ENCODE peak calls at places on chromosomes 2 and 18, in four cellular contexts. J is mesendoderm, A is IMR-90, Y is neuronal stem cell. G is an unnamed sample. For H3K36me3, the result is how much of the 10 kb centered on the place peaks cover.

GRCh38 chr2:29113891-29114321 is 1.3 kb upstream of the CLIP4 start:
- DNase-seq in J (no peak), A (peak), Y (no peak), G (peak)

GRCh38 chr2:161238559-161239415 is 69.4 kb upstream of the PSMD14 start:
- DNase-seq in J (peak), A (peak), Y (peak), G (peak)

GRCh38 chr2:96083064-96083889 is 33.1 kb downstream of the ADRA2B start:
- DNase-seq in J (no peak), A (no peak), Y (no peak), G (no peak)

GRCh38 chr2:28869494-28870145 is 489 bp downstream of the TRMT61B start:
- DNase-seq in J (no peak), A (no peak), Y (no peak), G (no peak)

GRCh38 chr2:178863856-178864620 is 56.8 kb upstream of the TTN start:
- DNase-seq in J (no peak), A (no peak), Y (no peak), G (peak)

GRCh38 chr2:17644997-17645715 is 104.7 kb downstream of the VSNL1 start:
- DNase-seq in J (no peak), A (peak), Y (no peak), G (peak)

GRCh38 chr2:15691586-15692310 is 100.1 kb downstream of the DDX1 start:
- DNase-seq in J (no peak), A (no peak), Y (no peak), G (no peak)

GRCh38 chr2:132651115-132652099 is 18.6 kb downstream of the LYPD1 start:
- DNase-seq in J (peak), A (peak), Y (no peak), G (peak)

GRCh38 chr2:43201497-43201896 is 24.9 kb downstream of the ZFP36L2 start:
- DNase-seq in J (no peak), A (no peak), Y (no peak), G (no peak)
- H3K9ac ChIP-seq in J (no peak), A (no peak), Y (peak), G (no peak)

GRCh38 chr2:240000671-240001070 is 24.5 kb downstream of the NDUFA10 start:
- DNase-seq in J (no peak), A (no peak), Y (no peak), G (no peak)
- H3K36me3 ChIP-seq in J (under half), A (under half), Y (half or more), G (half or more)

DNA sequence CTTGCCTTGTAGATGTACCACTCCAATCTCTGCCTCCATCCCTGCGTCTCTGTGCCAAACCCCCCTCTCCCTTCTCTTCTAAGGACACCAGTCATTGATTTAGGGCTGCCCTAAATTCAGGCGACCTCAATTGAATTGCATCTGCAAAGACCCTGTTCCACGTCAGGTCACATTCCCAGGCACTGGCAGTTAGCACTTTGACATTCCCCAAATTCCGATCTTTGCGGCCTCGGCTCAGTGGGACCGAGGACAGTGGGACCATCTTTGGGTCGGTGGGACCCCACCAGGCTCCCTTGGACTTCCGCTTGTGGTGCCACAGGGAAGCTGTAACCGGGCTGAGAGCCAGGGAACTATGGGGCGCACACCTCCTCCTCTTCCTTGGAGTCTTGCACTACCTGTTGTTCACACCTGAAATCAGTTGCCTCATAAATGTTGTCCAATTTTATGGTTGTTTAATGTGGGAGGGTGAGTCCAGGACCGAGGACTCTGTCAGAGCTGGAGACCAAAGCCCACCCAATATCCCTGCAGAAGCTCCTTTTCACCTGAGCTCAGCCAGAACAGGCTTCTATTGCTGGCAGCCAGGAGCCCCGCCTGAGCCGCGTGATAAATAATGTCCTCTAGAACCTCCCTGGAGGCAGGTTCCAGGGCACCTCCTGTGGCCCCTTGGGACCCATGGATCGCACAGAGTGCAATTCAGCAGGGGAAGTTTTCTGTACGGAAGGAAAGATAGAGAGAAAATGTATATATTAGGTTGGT is 271.6 kb downstream of the EIPR1 start:
- DNase-seq in J (peak), A (no peak), Y (no peak), G (no peak)
- H2BK5ac ChIP-seq in J (no peak), A (no peak), Y (no peak), G (no peak)

GRCh38 chr2:163736433-163737168 is 793 bp upstream of the FIGN start:
- DNase-seq in J (peak), A (no peak), Y (peak), G (peak)

GRCh38 chr2:163734401-163734800 is 1.4 kb downstream of the FIGN start:
- DNase-seq in J (no peak), A (no peak), Y (no peak), G (peak)

GRCh38 chr2:163733301-163733938 is 2.4 kb downstream of the FIGN start:
- DNase-seq in J (no peak), A (peak), Y (no peak), G (peak)

GRCh38 chr2:163735692-163736432 is at the start of gene FIGN:
- DNase-seq in J (peak), A (peak), Y (peak), G (peak)

GRCh38 chr2:163734911-163735691 is 707 bp downstream of the FIGN start:
- DNase-seq in J (peak), A (peak), Y (peak), G (peak)
- H3K9ac ChIP-seq in J (peak), A (peak), Y (no peak), G (peak)

GRCh38 chr2:235004289-235004903 is 52.6 kb downstream of the SH3BP4 start:
- DNase-seq in J (no peak), A (no peak), Y (no peak), G (no peak)

GRCh38 chr2:235006461-235006860 is 54.6 kb downstream of the SH3BP4 start:
- DNase-seq in J (no peak), A (no peak), Y (no peak), G (no peak)

GRCh38 chr2:235006986-235007385 is 55.2 kb downstream of the SH3BP4 start:
- DNase-seq in J (no peak), A (no peak), Y (no peak), G (no peak)

GRCh38 chr2:235005023-235005422 is 53.2 kb downstream of the SH3BP4 start:
- DNase-seq in J (no peak), A (no peak), Y (no peak), G (no peak)

DNA sequence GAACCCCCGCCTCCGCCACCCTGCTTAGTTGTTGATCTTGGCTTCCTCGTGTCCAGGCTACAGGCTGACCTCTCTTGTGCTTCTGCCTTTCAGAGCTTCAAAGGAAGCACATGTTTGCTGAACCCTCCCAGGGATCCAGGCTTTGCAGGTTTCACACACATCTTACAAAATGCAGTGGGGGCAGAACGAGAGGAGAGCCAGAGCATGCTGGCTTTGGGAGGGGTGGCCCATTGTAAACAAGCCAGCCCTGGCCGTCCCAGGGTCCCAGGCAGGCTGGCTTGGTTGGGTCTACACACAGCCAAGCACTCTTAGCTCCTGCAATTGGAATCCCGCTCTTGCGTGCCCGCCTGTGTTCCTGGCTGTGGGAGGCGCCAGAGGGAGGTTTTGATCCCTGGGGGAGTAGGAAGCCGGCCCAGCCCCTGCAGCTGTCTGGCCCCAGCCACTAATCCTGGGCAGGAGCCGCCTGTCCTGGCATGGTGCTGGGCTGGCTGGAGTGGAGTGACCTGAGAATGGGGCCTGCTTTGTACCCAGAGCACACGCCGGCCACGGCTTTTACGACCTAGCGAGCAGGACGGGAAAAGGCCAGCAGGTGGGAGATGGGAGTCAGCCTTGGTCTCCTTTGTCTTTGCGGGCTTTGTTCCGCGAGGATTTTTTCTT is 53.9 kb downstream of the SH3BP4 start:
- DNase-seq in J (peak), A (no peak), Y (peak), G (peak)
- H3K36me3 ChIP-seq in J (under half), A (under half), Y (half or more), G (half or more)

GRCh38 chr18:48875314-48875941 is 75.3 kb downstream of the SMAD7 start:
- DNase-seq in J (no peak), A (no peak), Y (no peak), G (no peak)

GRCh38 chr18:48874233-48874632 is 76.5 kb downstream of the SMAD7 start:
- DNase-seq in J (no peak), A (no peak), Y (no peak), G (no peak)

GRCh38 chr18:48876590-48876989 is 74.2 kb downstream of the SMAD7 start:
- DNase-seq in J (no peak), A (no peak), Y (no peak), G (no peak)

GRCh38 chr18:48874701-48875162 is 76.0 kb downstream of the SMAD7 start:
- DNase-seq in J (no peak), A (no peak), Y (no peak), G (no peak)

GRCh38 chr18:48875942-48876511 is 74.7 kb downstream of the SMAD7 start:
- DNase-seq in J (peak), A (no peak), Y (no peak), G (peak)
- H2BK5ac ChIP-seq in J (peak), A (no peak), Y (no peak), G (no peak)

DNA sequence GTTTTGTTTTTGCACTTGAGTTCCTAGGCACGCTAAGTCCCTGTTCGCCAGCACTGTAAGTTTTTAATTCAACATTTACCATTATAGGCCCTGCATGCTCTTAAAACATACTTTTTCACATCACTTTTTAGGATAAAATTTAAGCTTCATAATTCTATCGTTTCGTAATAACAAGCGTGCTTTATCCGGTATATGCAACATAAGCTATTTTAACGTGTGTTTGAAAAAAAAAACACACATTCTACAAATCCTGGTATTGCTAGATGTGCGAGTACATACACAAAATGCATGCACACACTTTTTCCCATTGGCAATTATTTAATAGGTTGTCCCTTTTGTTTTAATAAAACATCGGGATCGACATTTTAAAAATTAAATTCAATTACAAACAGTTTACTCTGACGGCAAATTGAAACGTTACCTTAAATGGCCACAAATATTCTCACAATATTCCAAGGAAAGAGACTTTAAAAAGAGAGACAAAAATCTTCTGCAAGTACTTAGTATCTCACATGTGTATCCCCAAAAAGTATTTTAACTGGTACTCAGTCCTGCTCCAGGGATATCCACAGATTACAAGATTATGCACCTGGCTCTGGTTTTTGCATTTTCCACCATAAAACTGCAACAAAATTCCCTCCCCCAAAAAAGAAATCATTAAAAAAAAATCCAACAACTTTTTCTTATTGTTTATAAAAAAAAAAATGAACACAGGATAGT is 1.0 kb upstream of the TCF4 start:
- DNase-seq in J (peak), A (peak), Y (no peak), G (peak)
- H3K9ac ChIP-seq in J (peak), A (peak), Y (no peak), G (peak)